ENCODE peak calls at places on chromosomes 3 and 15, in seven cellular contexts. C is activated CD8-positive, alpha-beta memory T cell treated with anti-CD3 and anti-CD28 coated beads, Interleukin-2, amount 50 U/mL, for 48 hours; G is activated T-cell treated with anti-CD3 and anti-CD28 coated beads, Interleukin-2, amount 50 U/mL, for 4 hours; X is left cardiac atrium; E is astrocyte of the hippocampus; V is stimulated activated CD4-positive, alpha-beta T cell treated with anti-CD3 and anti-CD28 coated beads, TNF-alpha, amount 100 ng/mL, for 4 hours; T is memory B cell. I is an unnamed sample.

GRCh38 chr3:72082776-72083477 is 298.0 kb upstream of the PROK2 start:
- DNase-seq in T (no peak), C (no peak), G (no peak), E (no peak), V (no peak), X (no peak), I (no peak)

GRCh38 chr3:134850761-134851160 is 55.7 kb downstream of the EPHB1 start:
- DNase-seq in C (no peak), V (no peak), X (no peak), E (no peak), G (no peak), T (no peak), I (no peak)

GRCh38 chr3:8371085-8371551 is 130.5 kb upstream of the LMCD1 start:
- DNase-seq in X (peak), G (no peak), E (peak), T (no peak), C (no peak), V (no peak), I (no peak)

GRCh38 chr3:184796551-184796950 is 15.4 kb upstream of the VPS8 start:
- DNase-seq in C (peak), V (no peak), T (no peak), E (no peak), X (no peak), G (no peak), I (no peak)

GRCh38 chr3:184574552-184575430 is 13.2 kb downstream of the EPHB3 start:
- DNase-seq in E (no peak), G (no peak), X (no peak), C (no peak), T (no peak), V (no peak), I (peak)

GRCh38 chr3:123750659-123751420 is 133.3 kb downstream of the MYLK start:
- DNase-seq in X (no peak), V (no peak), C (no peak), G (no peak), E (peak), T (no peak), I (no peak)

GRCh38 chr3:190601597-190601996 is 87.7 kb downstream of the IL1RAP start:
- DNase-seq in E (no peak), C (no peak), G (no peak), T (no peak), X (peak), V (no peak), I (no peak)

GRCh38 chr15:74781673-74782595 is at the start of gene CSK:
- DNase-seq in X (peak), T (peak), G (peak), V (peak), C (peak), E (peak), I (peak)